ENCODE peak calls at places on chromosomes 2 and 18, in eight cellular contexts. L is NB4; Z is CD8-positive, alpha-beta T cell; U is A549; H is heart left ventricle; R is left lung; E is K562; G is OCI-LY7. N is an unnamed sample.

GRCh38 chr2:69095246-69095645 is 82.3 kb downstream of the ANTXR1 start:
- DNase-seq in G (no peak), H (no peak), E (no peak), U (no peak), Z (no peak), L (no peak), R (no peak), N (no peak)

GRCh38 chr2:121078869-121079268 is 206.1 kb downstream of the TFCP2L1 start:
- DNase-seq in E (no peak), R (no peak), Z (no peak), U (no peak), H (no peak), G (no peak), L (no peak), N (no peak)

GRCh38 chr18:45839415-45840395 is 14.2 kb downstream of the SIGLEC15 start:
- DNase-seq in E (no peak), G (no peak), U (peak; percentile 63), L (peak; percentile 65), Z (no peak), H (no peak), R (no peak), N (peak; percentile 47)

GRCh38 chr2:232634319-232635150 is 1.1 kb downstream of the EFHD1 start:
- DNase-seq in R (no peak), E (no peak), H (peak; percentile 35), U (no peak), L (no peak), G (no peak), Z (no peak), N (no peak)

GRCh38 chr2:234291765-234292204 is 205.1 kb downstream of the ARL4C start:
- DNase-seq in Z (no peak), H (peak; percentile 65), R (no peak), U (peak; percentile 63), G (no peak), L (peak; percentile 80), E (no peak), N (peak; percentile 71)

GRCh38 chr2:170332676-170333402 is 154.9 kb downstream of the MYO3B start:
- DNase-seq in G (no peak), E (no peak), U (no peak), H (no peak), R (no peak), Z (no peak), L (no peak), N (no peak)

GRCh38 chr2:216855614-216856013 is 4.2 kb downstream of the TNP1 start:
- DNase-seq in L (no peak), Z (no peak), U (no peak), H (peak; percentile 70), G (no peak), E (no peak), R (no peak), N (no peak)

GRCh38 chr2:1497122-1497611 is 83.9 kb downstream of the TPO start:
- DNase-seq in E (no peak), U (no peak), Z (no peak), R (peak; percentile 25), G (no peak), H (peak; percentile 16), L (no peak), N (no peak)

GRCh38 chr2:85326946-85327756 is 638 bp downstream of the TGOLN2 start:
- DNase-seq in R (peak; percentile 65), U (peak; percentile 29), Z (peak; percentile 58), G (peak; percentile 84), L (peak; percentile 78), H (peak; percentile 62), E (peak; percentile 50), N (peak; percentile 80)

GRCh38 chr2:231909631-231910030 is 16.6 kb downstream of the NPPC start:
- DNase-seq in E (no peak), R (no peak), Z (no peak), H (no peak), G (no peak), U (no peak), L (no peak), N (no peak)

GRCh38 chr18:46477425-46478011 is 179.5 kb downstream of the LOXHD1 start:
- DNase-seq in E (no peak), G (no peak), H (no peak), L (no peak), R (no peak), U (no peak), Z (no peak), N (no peak)

GRCh38 chr2:20227894-20228505 is 3.1 kb upstream of the SDC1 start:
- DNase-seq in Z (no peak), L (no peak), U (no peak), E (no peak), H (no peak), R (no peak), G (no peak), N (no peak)

GRCh38 chr2:43104106-43104505 is 122.3 kb downstream of the ZFP36L2 start:
- DNase-seq in G (no peak), R (no peak), U (no peak), E (no peak), Z (no peak), H (no peak), L (no peak), N (no peak)

GRCh38 chr18:7070466-7070865 is 47.1 kb downstream of the LAMA1 start:
- DNase-seq in H (no peak), E (no peak), L (no peak), Z (no peak), G (no peak), U (no peak), R (no peak), N (no peak)

GRCh38 chr2:130986890-130987493 is 106.3 kb downstream of the FAM168B start:
- DNase-seq in Z (no peak), R (no peak), L (no peak), E (no peak), H (no peak), G (no peak), U (no peak), N (no peak)

GRCh38 chr2:46967990-46968647 is 52.5 kb upstream of the MCFD2 start:
- DNase-seq in Z (no peak), L (peak; percentile 62), E (peak; percentile 76), G (no peak), U (peak; percentile 96), H (peak; percentile 81), R (peak; percentile 88), N (no peak)

GRCh38 chr2:117835990-117836760 is 21.7 kb downstream of the DDX18 start:
- DNase-seq in H (peak; percentile 88), L (peak; percentile 18), Z (peak; percentile 34), E (peak; percentile 54), U (peak; percentile 42), R (peak; percentile 79), G (peak; percentile 68), N (peak; percentile 24)

GRCh38 chr2:230012242-230012884 is 56.4 kb downstream of the SLC16A14 start:
- DNase-seq in Z (no peak), E (peak; percentile 31), H (no peak), G (no peak), U (no peak), R (no peak), L (no peak), N (no peak)

GRCh38 chr2:145228506-145228905 is 708.6 kb upstream of the ZEB2 start:
- DNase-seq in H (no peak), R (no peak), L (no peak), U (no peak), Z (no peak), E (no peak), G (no peak), N (no peak)

GRCh38 chr2:71154798-71155197 is 24.4 kb downstream of the MPHOSPH10 start:
- DNase-seq in R (no peak), H (no peak), E (peak; percentile 51), G (peak; percentile 66), U (peak; percentile 73), L (peak; percentile 79), Z (no peak), N (peak; percentile 61)

GRCh38 chr2:10284108-10284870 is 18.4 kb upstream of the HPCAL1 start:
- DNase-seq in E (no peak), U (no peak), R (no peak), L (no peak), H (no peak), G (no peak), Z (no peak), N (no peak)

GRCh38 chr2:202529389-202529788 is 105.4 kb upstream of the FAM117B start:
- DNase-seq in R (no peak), H (no peak), U (no peak), E (no peak), Z (no peak), G (no peak), L (no peak), N (no peak)

GRCh38 chr2:8494589-8494988 is 187.3 kb upstream of the ID2 start:
- DNase-seq in L (no peak), H (peak; percentile 54), E (no peak), Z (no peak), G (no peak), U (no peak), R (no peak), N (no peak)

DNA sequence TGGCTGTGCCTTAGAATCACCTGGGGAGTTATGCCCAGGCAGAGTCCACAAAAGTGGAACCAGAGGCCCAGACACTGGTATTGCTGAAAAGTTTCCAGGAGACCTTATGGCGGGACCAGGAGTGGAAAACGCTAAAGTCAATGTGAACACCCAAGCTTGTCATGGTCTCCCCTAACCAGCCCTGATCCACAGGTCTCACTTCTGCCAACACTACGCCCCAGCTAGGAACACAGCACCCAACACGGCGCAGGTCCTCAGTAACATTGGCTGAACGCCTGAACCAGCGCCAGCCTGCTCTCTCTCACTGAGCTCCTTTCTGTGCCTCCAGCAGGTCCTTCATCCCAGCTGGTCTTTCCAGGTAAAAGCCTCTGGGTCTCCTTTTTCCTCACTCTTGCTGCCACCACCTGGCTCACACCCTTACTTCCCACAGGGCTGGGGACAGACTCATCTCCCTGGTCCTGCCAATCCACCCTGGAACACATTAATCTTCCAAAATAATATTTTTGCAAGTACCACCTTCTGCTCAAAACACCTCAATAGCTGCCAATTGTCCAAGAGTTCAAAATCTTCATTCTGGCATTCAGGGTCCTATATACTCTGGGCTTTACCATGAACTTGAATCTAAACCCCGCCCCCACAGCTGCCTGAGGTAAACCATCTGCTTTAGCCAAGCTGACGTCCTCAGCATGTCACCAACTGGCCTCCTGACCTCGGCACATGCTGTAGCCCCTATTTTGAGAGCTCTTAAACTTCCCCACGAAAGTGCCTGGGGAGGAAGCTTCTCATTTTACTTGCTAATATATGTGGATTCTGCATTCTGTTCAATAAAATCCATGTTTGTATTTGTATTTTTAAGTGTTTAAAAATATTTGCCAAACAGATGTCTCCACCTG is 34.6 kb downstream of the ADCY3 start:
- DNase-seq in E (no peak), H (no peak), R (peak; percentile 63), L (peak; percentile 44), Z (no peak), U (no peak), G (no peak), N (no peak)
- TF ChIP-seq CTCF in E (no peak), H (no peak), R (no peak), L (no peak), Z (no peak), U (no peak), G (no peak), N (no peak)

GRCh38 chr2:138503652-138504051 is 2.1 kb downstream of the SPOPL start:
- DNase-seq in G (peak; percentile 37), H (no peak), Z (no peak), E (no peak), U (no peak), R (no peak), L (no peak), N (no peak)
- H3K4me3 ChIP-seq in G (peak overlapping the region; percentile 77), H (peak overlapping the region; percentile 95), Z (no peak overlapping the region), E (peak overlapping the region; percentile 67), U (peak overlapping the region; percentile 68), R (peak overlapping the region; percentile 87), L (peak overlapping the region; percentile 87), N (peak overlapping the region; percentile 66)

GRCh38 chr2:189024861-189025618 is 50.9 kb downstream of the COL3A1 start:
- DNase-seq in E (no peak), U (peak; percentile 42), Z (no peak), L (peak; percentile 21), H (no peak), R (no peak), G (peak; percentile 1), N (peak; percentile 5)
- TF ChIP-seq CTCF in E (no peak), U (peak; percentile 35), Z (no peak), L (peak; percentile 52), H (no peak), R (no peak), G (peak; percentile 69), N (peak; percentile 38)

GRCh38 chr2:218229239-218229638 is 12.2 kb downstream of the ARPC2 start:
- DNase-seq in H (no peak), R (no peak), Z (no peak), E (no peak), U (peak; percentile 23), L (peak; percentile 94), G (peak; percentile 72), N (peak; percentile 88)
- H3K4me3 ChIP-seq in H (no peak overlapping the region), R (peak overlapping the region; percentile 1), Z (no peak overlapping the region), E (no peak overlapping the region), U (no peak overlapping the region), L (peak overlapping the region; percentile 25), G (peak overlapping the region; percentile 9), N (peak overlapping the region; percentile 20)